ENCODE peak calls at places on chromosomes 12 and 14, in nine cellular contexts. F is skeletal muscle cell; C is AG09309; H is choroid plexus epithelial cell; K is NCI-H1105 treated with DMSO at 0.1 percent for 48 hours; Z is GM03348; U is sigmoid colon; O is Daoy; T is activated CD8-positive, alpha-beta T cell treated with anti-CD3 and anti-CD28 coated beads, Interleukin-2, amount 10 ng/mL, durations not matched to agents 7 days and 5 days. Y is an unnamed sample.

GRCh38 chr12:27616356-27617150 is 79.7 kb upstream of the REP15 start:
- DNase-seq in C (no peak), T (no peak), U (no peak), H (no peak), Z (no peak), K (no peak), F (no peak), O (peak), Y (no peak)

GRCh38 chr14:65052832-65053231 is 49.5 kb downstream of the MAX start:
- DNase-seq in U (no peak), Z (no peak), O (no peak), C (no peak), T (no peak), F (no peak), K (no peak), H (no peak), Y (no peak)

GRCh38 chr12:12456637-12457036 is 99.8 kb downstream of the BORCS5 start:
- DNase-seq in T (no peak), O (no peak), C (peak), U (no peak), F (peak), H (peak), K (no peak), Z (no peak), Y (no peak)

GRCh38 chr12:93115198-93115601 is 186.1 kb upstream of the EEA1 start:
- DNase-seq in F (no peak), Z (peak), K (no peak), C (peak), U (no peak), T (no peak), H (no peak), O (no peak), Y (no peak)

GRCh38 chr14:103056322-103057027 is 874 bp downstream of the CDC42BPB start:
- DNase-seq in Z (peak), F (peak), K (peak), U (peak), O (peak), T (no peak), C (no peak), H (peak), Y (no peak)

GRCh38 chr12:63955831-63956685 is 111.6 kb downstream of the SRGAP1 start:
- DNase-seq in T (no peak), F (peak), Z (peak), C (no peak), K (no peak), H (peak), O (no peak), U (peak), Y (peak)

GRCh38 chr12:20463920-20464524 is 95.7 kb downstream of the PDE3A start:
- DNase-seq in U (no peak), F (no peak), H (peak), T (no peak), Z (peak), K (peak), C (no peak), O (no peak), Y (no peak)

GRCh38 chr12:129762436-129762835 is 141.4 kb downstream of the TMEM132D start:
- DNase-seq in O (peak), U (no peak), Z (no peak), H (no peak), T (no peak), K (no peak), F (peak), C (no peak), Y (no peak)

GRCh38 chr14:95597784-95598204 is 62.9 kb downstream of the GLRX5 start:
- DNase-seq in C (peak), T (no peak), O (peak), U (no peak), Z (peak), F (peak), K (peak), H (peak), Y (no peak)

GRCh38 chr14:94690896-94691657 is 78.8 kb downstream of the GSC start:
- DNase-seq in K (no peak), F (no peak), Z (no peak), T (no peak), C (no peak), O (no peak), H (no peak), U (no peak), Y (no peak)

GRCh38 chr12:82963961-82964360 is 277.3 kb downstream of the TMTC2 start:
- DNase-seq in K (peak), F (no peak), H (peak), U (no peak), Z (no peak), O (no peak), T (no peak), C (no peak), Y (no peak)